ENCODE peak calls at places on chromosomes 3 and 15, in four cellular contexts. B, K, O and J are unnamed samples.

GRCh38 chr15:45157056-45157455 is 27.3 kb downstream of the DUOX1 start:
- DNase-seq in O (no peak), K (peak; percentile 16), B (no peak), J (no peak)

GRCh38 chr15:70095387-70096214 is 2.1 kb downstream of the TLE3 start:
- DNase-seq in K (no peak), O (peak; percentile 60), B (no peak), J (no peak)

GRCh38 chr3:161558256-161558655 is 61.6 kb downstream of the OTOL1 start:
- DNase-seq in B (no peak), K (no peak), O (no peak), J (no peak)

GRCh38 chr15:21261396-21261964 is 178.8 kb downstream of the POTEB3 start:
- DNase-seq in O (no peak), K (no peak), B (no peak), J (no peak)

GRCh38 chr3:154970796-154971195 is 109.3 kb upstream of the MME start:
- DNase-seq in K (peak; percentile 76), O (no peak), B (no peak), J (no peak)

GRCh38 chr15:70585707-70586034 is 177.7 kb downstream of the UACA start:
- DNase-seq in K (no peak), B (no peak), O (peak; percentile 25), J (peak; percentile 67)

GRCh38 chr3:46378426-46378942 is 7.7 kb downstream of the CCR5 start:
- DNase-seq in K (peak; percentile 13), B (peak; percentile 73), O (peak; percentile 67), J (peak; percentile 62)

GRCh38 chr15:80249973-80250372 is 2.0 kb downstream of the CTXND1 start:
- DNase-seq in B (no peak), K (no peak), O (no peak), J (peak; percentile 56)

GRCh38 chr3:70989174-70989573 is 594.4 kb downstream of the FOXP1 start:
- DNase-seq in O (no peak), B (no peak), K (no peak), J (no peak)

GRCh38 chr3:172461530-172462138 is 13.4 kb upstream of the GHSR start:
- DNase-seq in O (no peak), B (no peak), K (no peak), J (peak; percentile 66)

GRCh38 chr3:138197058-138197457 is 10.0 kb downstream of the ARMC8 start:
- DNase-seq in O (no peak), B (peak; percentile 42), K (no peak), J (no peak)

GRCh38 chr15:76991741-76992645 is 2.9 kb upstream of the PSTPIP1 start:
- DNase-seq in K (no peak), O (no peak), B (no peak), J (no peak)